ENCODE peak calls at places on chromosomes 2 and 18, in ten cellular contexts. J, G, U, S, V, W, B, E, A and C are unnamed samples.

GRCh38 chr18:40371673-40372072 is 1583.4 kb upstream of the PIK3C3 start:
- DNase-seq in J (no peak), G (no peak), U (no peak), S (peak; percentile 26), V (no peak), W (no peak), B (no peak), E (no peak), A (no peak), C (no peak)

GRCh38 chr18:73879771-73880170 is 267.9 kb downstream of the FBXO15 start:
- DNase-seq in J (no peak), G (no peak), U (no peak), S (peak; percentile 16), V (no peak), W (no peak), B (no peak), E (no peak), A (no peak), C (no peak)

GRCh38 chr2:98944786-98945185 is 8.8 kb upstream of the CRACDL start:
- DNase-seq in J (no peak), G (no peak), U (no peak), S (no peak), V (no peak), W (no peak), B (no peak), E (no peak), A (no peak), C (no peak)

GRCh38 chr2:231611273-231612198 is 18.9 kb downstream of the TEX44 start:
- DNase-seq in J (no peak), G (no peak), U (peak; percentile 89), S (no peak), V (no peak), W (peak; percentile 84), B (no peak), E (no peak), A (peak; percentile 57), C (no peak)

GRCh38 chr18:21439453-21439852 is 161.1 kb downstream of the ESCO1 start:
- DNase-seq in J (no peak), G (no peak), U (peak; percentile 94), S (peak; percentile 1), V (no peak), W (no peak), B (no peak), E (no peak), A (no peak), C (no peak)

GRCh38 chr2:9003366-9003615 is 193 bp downstream of the MBOAT2 start:
- DNase-seq in J (no peak), G (no peak), U (no peak), S (no peak), V (no peak), W (no peak), B (no peak), E (no peak), A (no peak), C (no peak)

GRCh38 chr2:234404957-234405356 is 91.9 kb downstream of the ARL4C start:
- DNase-seq in J (no peak), G (no peak), U (no peak), S (no peak), V (no peak), W (no peak), B (no peak), E (no peak), A (no peak), C (no peak)

GRCh38 chr18:3209859-3210569 is 9.8 kb downstream of the MYOM1 start:
- DNase-seq in J (no peak), G (no peak), U (peak; percentile 58), S (no peak), V (no peak), W (no peak), B (no peak), E (no peak), A (no peak), C (no peak)

GRCh38 chr18:24763765-24764548 is 303.5 kb downstream of the HRH4 start:
- DNase-seq in J (no peak), G (no peak), U (no peak), S (no peak), V (no peak), W (no peak), B (no peak), E (no peak), A (no peak), C (no peak)

GRCh38 chr2:102313950-102314349 is 2.6 kb downstream of the IL1RL1 start:
- DNase-seq in J (no peak), G (no peak), U (no peak), S (no peak), V (no peak), W (no peak), B (no peak), E (no peak), A (no peak), C (no peak)

GRCh38 chr2:23904692-23905091 is 22.2 kb downstream of the ATAD2B start:
- DNase-seq in J (no peak), G (no peak), U (no peak), S (no peak), V (no peak), W (no peak), B (no peak), E (no peak), A (no peak), C (no peak)

GRCh38 chr2:49033394-49033793 is 120.9 kb downstream of the FSHR start:
- DNase-seq in J (no peak), G (no peak), U (no peak), S (no peak), V (no peak), W (no peak), B (no peak), E (no peak), A (no peak), C (no peak)

GRCh38 chr2:235850771-235851551 is 317.2 kb downstream of the GBX2 start:
- DNase-seq in J (no peak), G (no peak), U (no peak), S (no peak), V (no peak), W (peak; percentile 50), B (no peak), E (no peak), A (no peak), C (no peak)

GRCh38 chr2:191917967-191918651 is 71.2 kb upstream of the CAVIN2 start:
- DNase-seq in J (peak; percentile 7), G (no peak), U (no peak), S (no peak), V (no peak), W (no peak), B (no peak), E (no peak), A (no peak), C (no peak)

GRCh38 chr18:67514901-67515540 is 1.5 kb downstream of the DSEL start:
- DNase-seq in J (no peak), G (no peak), U (no peak), S (no peak), V (no peak), W (no peak), B (no peak), E (no peak), A (no peak), C (no peak)

GRCh38 chr2:869894-870293 is 80.8 kb upstream of the SNTG2 start:
- DNase-seq in J (no peak), G (no peak), U (no peak), S (no peak), V (no peak), W (peak; percentile 24), B (no peak), E (no peak), A (no peak), C (no peak)

GRCh38 chr2:211631503-211631902 is 907.1 kb downstream of the ERBB4 start:
- DNase-seq in J (no peak), G (no peak), U (no peak), S (no peak), V (no peak), W (no peak), B (no peak), E (no peak), A (no peak), C (no peak)

GRCh38 chr2:222042666-222043065 is 256.1 kb downstream of the PAX3 start:
- DNase-seq in J (no peak), G (no peak), U (no peak), S (no peak), V (no peak), W (no peak), B (no peak), E (no peak), A (no peak), C (no peak)

GRCh38 chr18:51153659-51154371 is 43.7 kb downstream of the MEX3C start:
- DNase-seq in J (no peak), G (no peak), U (no peak), S (no peak), V (peak; percentile 65), W (peak; percentile 81), B (peak; percentile 68), E (no peak), A (peak; percentile 49), C (no peak)

GRCh38 chr18:9535430-9535972 is 60.2 kb downstream of the RALBP1 start:
- DNase-seq in J (peak; percentile 62), G (no peak), U (peak; percentile 47), S (peak; percentile 86), V (no peak), W (no peak), B (no peak), E (no peak), A (no peak), C (no peak)

GRCh38 chr2:202815548-202816420 is 55.8 kb downstream of the ICA1L start:
- DNase-seq in J (no peak), G (no peak), U (no peak), S (no peak), V (no peak), W (no peak), B (no peak), E (no peak), A (no peak), C (no peak)

GRCh38 chr2:215441560-215442391 is 5.9 kb upstream of the FN1 start:
- DNase-seq in J (no peak), G (no peak), U (peak; percentile 91), S (no peak), V (no peak), W (no peak), B (no peak), E (no peak), A (no peak), C (no peak)

GRCh38 chr2:3175568-3175955 is 202.1 kb downstream of the EIPR1 start:
- DNase-seq in J (no peak), G (no peak), U (no peak), S (no peak), V (no peak), W (peak; percentile 19), B (no peak), E (no peak), A (no peak), C (no peak)

GRCh38 chr2:11343626-11344341 is 652 bp downstream of the ROCK2 start:
- DNase-seq in J (peak; percentile 40), G (peak; percentile 43), U (peak; percentile 58), S (no peak), V (peak; percentile 66), W (peak; percentile 74), B (peak; percentile 54), E (peak; percentile 67), A (peak; percentile 62), C (peak; percentile 70)

GRCh38 chr2:47535991-47536390 is 133.0 kb downstream of the MSH2 start:
- DNase-seq in J (no peak), G (no peak), U (no peak), S (no peak), V (no peak), W (no peak), B (no peak), E (no peak), A (no peak), C (no peak)

GRCh38 chr2:20584637-20585321 is 66.1 kb downstream of the HS1BP3 start:
- DNase-seq in J (peak; percentile 70), G (peak; percentile 54), U (peak; percentile 95), S (peak; percentile 98), V (no peak), W (no peak), B (no peak), E (no peak), A (no peak), C (no peak)

GRCh38 chr18:8889479-8889878 is 184.1 kb downstream of the MTCL1 start:
- DNase-seq in J (no peak), G (no peak), U (no peak), S (no peak), V (no peak), W (no peak), B (no peak), E (no peak), A (no peak), C (no peak)

GRCh38 chr2:29322011-29322410 is 206.8 kb downstream of the CLIP4 start:
- DNase-seq in J (no peak), G (no peak), U (no peak), S (no peak), V (no peak), W (no peak), B (no peak), E (no peak), A (no peak), C (no peak)